ENCODE peak calls at places on chromosomes 13 and 19, in five cellular contexts. Q, O, P, S and X are unnamed samples.

GRCh38 chr13:113155982-113156655 is 2.3 kb upstream of the PROZ start:
- DNase-seq in O (no peak), P (no peak), S (no peak), Q (no peak), X (no peak)

GRCh38 chr13:20414475-20415287 is 111.0 kb downstream of the CRYL1 start:
- DNase-seq in O (no peak), Q (no peak), P (no peak), S (no peak), X (no peak)

GRCh38 chr13:27634791-27635190 is 13.1 kb downstream of the POLR1D start:
- DNase-seq in O (no peak), P (no peak), Q (no peak), S (no peak), X (no peak)

GRCh38 chr19:58334691-58335249 is 8.0 kb downstream of the ZSCAN22 start:
- DNase-seq in S (no peak), Q (no peak), O (no peak), P (no peak), X (no peak)

GRCh38 chr19:49231804-49232203 is 74.2 kb downstream of the TRPM4 start:
- DNase-seq in O (peak), Q (no peak), P (no peak), S (no peak), X (no peak)

GRCh38 chr13:106355866-106356265 is 179.6 kb downstream of the EFNB2 start:
- DNase-seq in P (no peak), Q (no peak), S (no peak), O (no peak), X (no peak)

GRCh38 chr19:49749055-49749716 is 13.9 kb downstream of the TSKS start:
- DNase-seq in S (no peak), P (no peak), Q (peak), O (no peak), X (no peak)

GRCh38 chr19:3981736-3982681 is 3.3 kb downstream of the EEF2 start:
- DNase-seq in P (no peak), Q (no peak), S (no peak), O (no peak), X (no peak)

GRCh38 chr19:802497-802887 is 5.2 kb downstream of the PTBP1 start:
- DNase-seq in P (no peak), S (no peak), Q (no peak), O (no peak), X (no peak)

GRCh38 chr19:14345364-14345763 is 35.9 kb upstream of the ADGRE5 start:
- DNase-seq in Q (no peak), O (no peak), S (no peak), P (no peak), X (no peak)

GRCh38 chr19:45076029-45076850 is at the start of gene ZNF296:
- DNase-seq in Q (peak), S (no peak), O (peak), P (peak), X (no peak)

GRCh38 chr19:29640231-29640630 is 25.0 kb upstream of the PLEKHF1 start:
- DNase-seq in S (no peak), O (no peak), Q (no peak), P (no peak), X (no peak)

GRCh38 chr13:30865131-30866009 is 40.7 kb upstream of the MEDAG start:
- DNase-seq in Q (peak), O (peak), P (peak), S (peak), X (peak)

GRCh38 chr19:42273407-42274064 is 4.5 kb downstream of the CIC start:
- DNase-seq in Q (no peak), P (no peak), O (no peak), S (no peak), X (no peak)

GRCh38 chr19:9848060-9848459 is 12.9 kb downstream of the PIN1 start:
- DNase-seq in P (no peak), S (no peak), Q (peak), O (no peak), X (no peak)

GRCh38 chr13:30841161-30841560 is 64.9 kb upstream of the MEDAG start:
- DNase-seq in O (no peak), P (no peak), Q (no peak), S (no peak), X (no peak)

GRCh38 chr13:24659239-24659638 is 21.0 kb upstream of the ATP12A start:
- DNase-seq in S (no peak), Q (no peak), P (no peak), O (no peak), X (no peak)

GRCh38 chr13:27405521-27406134 is 18.8 kb upstream of the GTF3A start:
- DNase-seq in O (no peak), S (no peak), P (no peak), Q (no peak), X (no peak)

GRCh38 chr13:105569816-105570215 is 965.6 kb downstream of the EFNB2 start:
- DNase-seq in O (no peak), S (no peak), P (no peak), Q (no peak), X (no peak)

GRCh38 chr13:20121154-20121515 is 39.7 kb downstream of the GJA3 start:
- DNase-seq in P (no peak), S (no peak), O (no peak), Q (no peak), X (no peak)

GRCh38 chr13:76503756-76504155 is 382.4 kb downstream of the KCTD12 start:
- DNase-seq in P (no peak), O (no peak), S (no peak), Q (peak), X (no peak)

GRCh38 chr19:23762884-23763711 is 4.4 kb upstream of the ZNF681 start:
- DNase-seq in O (peak), Q (peak), S (no peak), P (peak), X (no peak)

GRCh38 chr19:46698395-46699321 is 18.3 kb downstream of the PRKD2 start:
- DNase-seq in O (no peak), S (no peak), Q (no peak), P (no peak), X (no peak)

GRCh38 chr13:100523994-100524393 is 64.6 kb downstream of the GGACT start:
- DNase-seq in O (no peak), P (no peak), S (no peak), Q (no peak), X (no peak)

GRCh38 chr19:42303101-42303464 is 659 bp upstream of the PAFAH1B3 start:
- DNase-seq in S (no peak), P (no peak), O (no peak), Q (no peak), X (no peak)

GRCh38 chr13:63435668-63436275 is 2020.1 kb upstream of the PCDH20 start:
- DNase-seq in O (no peak), S (peak), P (no peak), Q (no peak), X (no peak)

GRCh38 chr13:93963266-93964131 is 516.0 kb downstream of the DCT start:
- DNase-seq in Q (no peak), S (no peak), O (no peak), P (no peak), X (no peak)

GRCh38 chr13:48798180-48798579 is 144.5 kb downstream of the CYSLTR2 start:
- DNase-seq in O (no peak), S (no peak), P (no peak), Q (no peak), X (no peak)

GRCh38 chr13:26168276-26168814 is 53.8 kb downstream of the RNF6 start:
- DNase-seq in Q (no peak), O (no peak), P (no peak), S (no peak), X (no peak)

GRCh38 chr19:4591296-4591695 is 31.8 kb upstream of the SEMA6B start:
- DNase-seq in S (no peak), Q (no peak), O (no peak), P (no peak), X (no peak)

GRCh38 chr19:55645512-55645881 is 2.0 kb downstream of the ZNF581 start:
- DNase-seq in O (no peak), P (no peak), Q (no peak), S (no peak), X (no peak)